ENCODE peak calls at places on chromosomes 4 and X, in five cellular contexts. E, P, Q, N and C are unnamed samples.

GRCh38 chrX:50853399-50853798 is 39.4 kb upstream of the SHROOM4 start:
- DNase-seq in E (no peak), N (no peak), P (no peak), Q (no peak), C (no peak)

GRCh38 chr4:10584042-10584441 is 100.5 kb downstream of the CLNK start:
- DNase-seq in E (peak; percentile 34), Q (peak; percentile 14), N (peak; percentile 38), P (no peak), C (no peak)

GRCh38 chr4:41998019-41998418 is 7.7 kb downstream of the SLC30A9 start:
- DNase-seq in E (no peak), P (no peak), N (no peak), Q (no peak), C (no peak)

GRCh38 chr4:151329217-151330007 is 4.0 kb upstream of the SH3D19 start:
- DNase-seq in P (no peak), Q (no peak), N (no peak), E (no peak), C (no peak)

GRCh38 chr4:17030543-17030942 is 132.1 kb upstream of the LDB2 start:
- DNase-seq in P (no peak), N (no peak), Q (no peak), E (no peak), C (peak; percentile 41)

GRCh38 chr4:3340703-3341088 is 47.9 kb downstream of the RGS12 start:
- DNase-seq in P (peak; percentile 77), Q (no peak), E (no peak), N (no peak), C (no peak)

GRCh38 chr4:184843984-184844554 is 18.3 kb upstream of the ACSL1 start:
- DNase-seq in E (no peak), Q (no peak), N (no peak), P (no peak), C (no peak)

GRCh38 chrX:69066021-69066757 is 99.1 kb downstream of the PJA1 start:
- DNase-seq in E (no peak), N (no peak), P (no peak), Q (no peak), C (no peak)

GRCh38 chrX:16953606-16954211 is 7.3 kb downstream of the REPS2 start:
- DNase-seq in P (no peak), Q (no peak), N (no peak), E (no peak), C (no peak)

GRCh38 chrX:54807524-54808108 is at the start of gene MAGED2:
- DNase-seq in N (peak; percentile 39), Q (peak; percentile 5), P (peak; percentile 75), E (peak; percentile 39), C (peak; percentile 34)

GRCh38 chr4:189600598-189601435 is 339.9 kb upstream of the FRG1 start:
- DNase-seq in Q (no peak), P (no peak), N (no peak), E (no peak), C (no peak)

GRCh38 chrX:30913556-30913955 is 24.5 kb upstream of the TAB3 start:
- DNase-seq in Q (no peak), P (no peak), E (no peak), N (no peak), C (no peak)

GRCh38 chr4:127623755-127624087 is 9.0 kb upstream of the INTU start:
- DNase-seq in Q (no peak), N (no peak), P (peak; percentile 86), E (peak; percentile 73), C (peak; percentile 26)

GRCh38 chr4:10421344-10422055 is 35.7 kb downstream of the ZNF518B start:
- DNase-seq in E (no peak), P (no peak), Q (no peak), N (no peak), C (no peak)

GRCh38 chrX:72255445-72255844 is 16.6 kb upstream of the ERCC6L start:
- DNase-seq in E (peak; percentile 21), P (peak; percentile 87), Q (no peak), N (no peak), C (no peak)

GRCh38 chr4:26589699-26590098 is 5.8 kb downstream of the TBC1D19 start:
- DNase-seq in P (no peak), E (no peak), Q (no peak), N (no peak), C (no peak)

GRCh38 chrX:106177106-106177981 is 9.2 kb downstream of the PWWP3B start:
- DNase-seq in Q (peak; percentile 8), P (peak; percentile 10), E (peak; percentile 80), N (peak; percentile 68), C (peak; percentile 72)

GRCh38 chr4:100694467-100694866 is 176.6 kb upstream of the EMCN start:
- DNase-seq in E (no peak), N (no peak), Q (no peak), P (no peak), C (no peak)

GRCh38 chr4:44493924-44494323 is 45.3 kb upstream of the KCTD8 start:
- DNase-seq in P (no peak), N (no peak), Q (no peak), E (no peak), C (no peak)

GRCh38 chrX:130330706-130331105 is 9.0 kb upstream of the SLC25A14 start:
- DNase-seq in N (peak; percentile 7), P (no peak), Q (no peak), E (peak; percentile 42), C (no peak)

GRCh38 chrX:10656214-10656613 is 35.8 kb upstream of the MID1 start:
- DNase-seq in P (no peak), N (no peak), Q (no peak), E (no peak), C (no peak)

GRCh38 chrX:140918398-140919043 is 83.9 kb upstream of the SPANXB1 start:
- DNase-seq in E (peak; percentile 41), P (no peak), Q (no peak), N (no peak), C (no peak)

GRCh38 chr4:108693211-108693610 is 42.8 kb downstream of the OSTC start:
- DNase-seq in P (no peak), N (no peak), Q (no peak), E (no peak), C (no peak)

GRCh38 chr4:14309429-14309828 is 681.9 kb upstream of the BOD1L1 start:
- DNase-seq in Q (no peak), N (no peak), P (no peak), E (peak; percentile 56), C (no peak)

GRCh38 chr4:38711066-38711465 is 47.1 kb downstream of the KLF3 start:
- DNase-seq in N (no peak), E (no peak), Q (no peak), P (no peak), C (no peak)

GRCh38 chr4:33060873-33061542 is 2340.8 kb downstream of the PCDH7 start:
- DNase-seq in N (no peak), E (peak; percentile 64), P (no peak), Q (peak; percentile 28), C (no peak)

GRCh38 chr4:72974694-72975487 is 94.6 kb downstream of the COX18 start:
- DNase-seq in E (no peak), Q (no peak), N (no peak), P (no peak), C (no peak)

GRCh38 chrX:149903889-149904748 is 23.1 kb downstream of the MAGEA8 start:
- DNase-seq in P (no peak), E (no peak), Q (no peak), N (no peak), C (no peak)
- TF ChIP-seq POLR2A in P (no peak), E (no peak), Q (no peak), N (no peak), C (no peak)

GRCh38 chr4:56388311-56388710 is 1.0 kb upstream of the AASDH start:
- DNase-seq in P (no peak), Q (no peak), E (no peak), N (no peak), C (no peak)
- H3K27ac ChIP-seq in P (peak overlapping the region; percentile 97), Q (peak overlapping the region; percentile 84), E (no peak overlapping the region), N (no peak overlapping the region), C (peak overlapping the region; percentile 92)

GRCh38 chr4:140756292-140757219 is at the start of gene TBC1D9:
- DNase-seq in P (peak; percentile 93), E (peak; percentile 89), N (peak; percentile 89), Q (peak; percentile 81), C (peak; percentile 68)
- TF ChIP-seq CTCF in P (peak; percentile 3), E (no peak), N (no peak), Q (no peak), C (no peak)

GRCh38 chr4:71930459-71930858 is 101.3 kb upstream of the NPFFR2 start:
- DNase-seq in E (no peak), Q (no peak), P (no peak), N (no peak), C (no peak)
- TF ChIP-seq POLR2A in E (no peak), Q (no peak), P (no peak), N (no peak), C (no peak)

DNA sequence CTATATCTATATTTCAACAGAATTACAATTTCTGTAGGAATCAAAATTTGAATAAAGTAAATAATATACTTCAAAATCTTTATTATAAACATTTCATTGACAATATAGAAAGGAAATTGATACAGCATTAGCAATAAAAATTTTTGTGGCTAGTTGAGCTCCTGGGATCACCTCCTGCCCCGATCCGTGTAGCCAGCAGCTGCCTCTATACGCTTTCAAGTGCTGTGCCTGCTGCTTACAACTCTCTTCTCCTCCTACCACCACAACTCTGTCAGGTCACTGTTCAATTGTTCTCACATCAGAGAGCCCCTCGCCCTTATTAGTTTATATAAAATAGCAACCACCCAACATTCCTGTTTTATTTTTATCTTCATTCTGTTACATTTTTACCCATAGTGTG is 27.6 kb downstream of the INPP4B start:
- DNase-seq in P (no peak), Q (no peak), E (no peak), N (no peak), C (no peak)
- H3K27ac ChIP-seq in P (no peak overlapping the region), Q (no peak overlapping the region), E (no peak overlapping the region), N (no peak overlapping the region), C (peak overlapping the region; percentile 55)

DNA sequence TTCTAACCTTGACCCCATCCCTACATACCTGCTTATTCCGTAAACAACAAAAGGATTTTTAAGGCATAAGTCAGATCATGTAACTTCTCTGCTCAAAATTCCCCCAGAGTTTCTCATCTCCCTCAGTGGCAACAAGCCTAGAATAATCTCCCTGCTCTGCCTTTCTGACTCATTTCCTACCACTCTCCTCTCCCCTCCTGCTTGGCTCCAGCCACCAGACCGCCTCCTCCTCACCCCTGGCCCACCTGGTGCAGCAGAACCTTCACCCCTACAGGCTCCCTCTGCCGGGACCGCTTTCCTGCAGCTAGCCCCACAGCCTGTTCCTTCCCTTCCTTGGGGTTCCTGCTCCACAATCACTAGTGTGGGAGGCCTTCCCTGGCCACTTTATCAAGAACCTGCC is 32.1 kb downstream of the TSPAN5 start:
- DNase-seq in P (peak; percentile 29), N (peak; percentile 34), Q (no peak), E (peak; percentile 45), C (peak; percentile 71)
- TF ChIP-seq CTCF in P (no peak), N (no peak), Q (no peak), E (no peak), C (no peak)

DNA sequence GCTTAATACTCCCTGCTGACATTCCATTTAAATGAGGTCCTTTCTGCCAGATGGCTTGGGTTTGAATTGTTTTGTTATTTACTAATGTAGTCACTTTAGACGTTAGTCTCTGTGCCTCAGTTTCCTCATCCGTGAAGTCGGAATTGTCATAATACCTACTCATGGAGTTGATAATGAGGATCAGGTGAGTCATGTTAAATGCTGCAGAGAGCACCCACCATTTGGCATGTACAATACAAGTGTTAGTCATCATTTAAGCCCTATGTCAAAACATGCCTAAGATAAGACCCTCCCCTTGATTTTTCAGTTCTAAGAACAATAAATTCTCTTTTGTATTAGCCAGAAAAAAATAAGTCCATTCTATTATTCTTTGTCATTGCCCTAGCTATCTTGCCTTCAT is 534.8 kb upstream of the HTR2C start:
- DNase-seq in P (no peak), Q (no peak), E (no peak), N (no peak), C (no peak)
- TF ChIP-seq POLR2A in P (no peak), Q (no peak), E (no peak), N (no peak), C (no peak)